ENCODE peak calls at places on chromosomes 11 and 22, in six cellular contexts. F is NCI-H524 treated with DMSO at 0.1 percent for 48 hours; U is stimulated activated CD4-positive, alpha-beta T cell treated with anti-CD3 and anti-CD28 coated beads, TNF-alpha, amount 100 ng/mL, for 1 hour; E is retina; Z is activated CD4-positive, alpha-beta T cell treated with anti-CD3 and anti-CD28 coated beads for 48 hours; Y is HuH-7.5. M is an unnamed sample.

GRCh38 chr22:24025475-24025874 is 14.4 kb downstream of the CABIN1 start:
- DNase-seq in U (no peak), Z (no peak), F (no peak), Y (no peak), E (no peak), M (no peak)

GRCh38 chr11:61378713-61379313 is 13.6 kb upstream of the TMEM216 start:
- DNase-seq in F (no peak), U (no peak), Y (no peak), E (no peak), Z (no peak), M (no peak)

GRCh38 chr11:73154178-73154577 is 12.1 kb upstream of the FCHSD2 start:
- DNase-seq in Y (no peak), Z (no peak), U (no peak), F (no peak), E (no peak), M (peak)

GRCh38 chr22:37048133-37048532 is 3.4 kb upstream of the KCTD17 start:
- DNase-seq in E (no peak), U (no peak), Z (no peak), F (no peak), Y (no peak), M (no peak)

GRCh38 chr22:21712751-21713427 is 22.7 kb downstream of the YPEL1 start:
- DNase-seq in E (peak), U (peak), Z (peak), F (peak), Y (peak), M (peak)

GRCh38 chr22:36144886-36145541 is 15.5 kb downstream of the APOL3 start:
- DNase-seq in F (peak), U (no peak), Y (no peak), Z (peak), E (peak), M (peak)

GRCh38 chr11:17458268-17458667 is 18.4 kb downstream of the ABCC8 start:
- DNase-seq in Y (no peak), U (no peak), E (no peak), Z (no peak), F (no peak), M (no peak)

GRCh38 chr11:10550503-10550902 is 9.5 kb upstream of the RNF141 start:
- DNase-seq in E (no peak), Z (no peak), F (no peak), Y (no peak), U (no peak), M (no peak)

GRCh38 chr11:69744435-69744834 is 30.7 kb downstream of the FGF4 start:
- DNase-seq in F (no peak), U (no peak), Y (peak), E (peak), Z (no peak), M (no peak)

GRCh38 chr11:65430406-65431217 is 8.0 kb downstream of the NEAT1 start:
- DNase-seq in Y (no peak), F (no peak), Z (peak), E (no peak), U (no peak), M (peak)

GRCh38 chr11:46674463-46675287 is 25.7 kb downstream of the ARHGAP1 start:
- DNase-seq in U (no peak), E (peak), Z (no peak), Y (no peak), F (no peak), M (peak)

GRCh38 chr11:11519184-11519583 is 102.6 kb downstream of the GALNT18 start:
- DNase-seq in U (no peak), E (no peak), F (no peak), Z (no peak), Y (no peak), M (no peak)

GRCh38 chr22:17095538-17095937 is 10.7 kb downstream of the IL17RA start:
- DNase-seq in F (no peak), E (no peak), Z (no peak), U (no peak), Y (peak), M (no peak)

GRCh38 chr11:33454264-33454663 is 197.1 kb downstream of the HIPK3 start:
- DNase-seq in Y (no peak), E (peak), Z (no peak), U (no peak), F (peak), M (no peak)

GRCh38 chr11:80163011-80163410 is 722.2 kb upstream of the TENM4 start:
- DNase-seq in E (no peak), U (no peak), F (no peak), Z (no peak), Y (no peak), M (no peak)

GRCh38 chr11:1719781-1720180 is 22.8 kb downstream of the KRTAP5-6 start:
- DNase-seq in Y (no peak), Z (no peak), U (no peak), E (no peak), F (no peak), M (no peak)

GRCh38 chr11:113518716-113519495 is 43.7 kb upstream of the DRD2 start:
- DNase-seq in E (no peak), Y (no peak), F (no peak), Z (no peak), U (no peak), M (no peak)

GRCh38 chr11:134393638-134394037 is 18.4 kb downstream of the B3GAT1 start:
- DNase-seq in F (peak), E (peak), Z (no peak), U (no peak), Y (peak), M (no peak)

GRCh38 chr22:32476804-32477203 is 2.2 kb downstream of the FBXO7 start:
- DNase-seq in E (no peak), F (no peak), U (no peak), Y (no peak), Z (no peak), M (no peak)

GRCh38 chr22:28917747-28918543 is 34.6 kb downstream of the ZNRF3 start:
- DNase-seq in Y (peak), Z (no peak), F (peak), E (peak), U (no peak), M (no peak)

GRCh38 chr11:8658210-8658968 is 24.1 kb downstream of the TRIM66 start:
- DNase-seq in Z (no peak), Y (no peak), U (no peak), F (no peak), E (peak), M (no peak)

GRCh38 chr11:90476442-90477007 is 253.7 kb upstream of the CHORDC1 start:
- DNase-seq in E (no peak), Y (no peak), Z (peak), F (no peak), U (no peak), M (peak)

GRCh38 chr11:5624489-5625278 is at the start of gene TRIM34:
- DNase-seq in F (no peak), E (peak), Z (peak), U (peak), Y (peak), M (peak)

GRCh38 chr11:2797181-2797711 is 88.3 kb downstream of the CDKN1C start:
- DNase-seq in Y (no peak), F (no peak), U (no peak), Z (peak), E (no peak), M (no peak)

GRCh38 chr11:16982256-16982671 is 31.9 kb downstream of the PLEKHA7 start:
- DNase-seq in Z (no peak), E (peak), U (no peak), F (no peak), Y (no peak), M (no peak)

GRCh38 chr11:17531071-17531817 is 13.0 kb downstream of the USH1C start:
- DNase-seq in E (no peak), Z (no peak), Y (no peak), F (no peak), U (no peak), M (no peak)

GRCh38 chr11:18907391-18907790 is 31.8 kb downstream of the MRGPRX1 start:
- DNase-seq in F (no peak), Z (no peak), U (no peak), Y (no peak), E (peak), M (no peak)

GRCh38 chr11:434496-434895 is 7.3 kb downstream of the ANO9 start:
- DNase-seq in Z (no peak), U (no peak), F (no peak), Y (no peak), E (no peak), M (no peak)

GRCh38 chr11:67584205-67584880 is 731 bp downstream of the GSTP1 start:
- DNase-seq in U (no peak), E (peak), F (no peak), Y (peak), Z (peak), M (peak)

GRCh38 chr22:30040499-30041055 is 39.7 kb upstream of the HORMAD2 start:
- DNase-seq in F (no peak), E (no peak), Z (no peak), U (no peak), Y (no peak), M (no peak)

GRCh38 chr11:112085822-112086421 is 634 bp downstream of the TIMM8B start:
- DNase-seq in U (no peak), Y (no peak), F (no peak), E (no peak), Z (peak), M (peak)

GRCh38 chr22:47200273-47201051 is 438.0 kb downstream of the TBC1D22A start:
- DNase-seq in Z (no peak), F (no peak), E (no peak), U (no peak), Y (no peak), M (peak)

GRCh38 chr11:88555018-88555828 is 217.7 kb upstream of the CTSC start:
- DNase-seq in Y (no peak), E (no peak), U (no peak), Z (no peak), F (no peak), M (no peak)

GRCh38 chr22:46581580-46582244 is 38.5 kb upstream of the GRAMD4 start:
- DNase-seq in F (no peak), E (no peak), Z (no peak), Y (no peak), U (no peak), M (no peak)

GRCh38 chr22:33539902-33540751 is 380.1 kb downstream of the LARGE1 start:
- DNase-seq in F (no peak), Z (no peak), U (no peak), E (no peak), Y (peak), M (no peak)

GRCh38 chr11:124394408-124394807 is 4.4 kb downstream of the OR8B3 start:
- DNase-seq in E (no peak), F (no peak), Y (no peak), U (no peak), Z (no peak), M (no peak)

M was measured in activated CD4-positive, alpha-beta memory T cell treated with anti-CD3 and anti-CD28 coated beads, Interleukin-2, amount 10 ng/mL, durations not matched to agents 7 days and 5 days.